ENCODE peak calls at places on chromosomes 11 and 22, in six cellular contexts. V is EH; D is left cardiac atrium; X is posterior cingulate gyrus; T is effector memory CD4-positive, alpha-beta T cell; J is Calu3. L is an unnamed sample.

GRCh38 chr22:19448076-19448607 is 631 bp upstream of the C22orf39 start:
- DNase-seq in V (peak; percentile 48), D (no peak), X (no peak), T (no peak), J (peak; percentile 19), L (peak; percentile 88)

GRCh38 chr11:65787649-65788622 is 1.1 kb downstream of the OVOL1 start:
- DNase-seq in V (no peak), D (no peak), X (peak; percentile 4), T (no peak), J (peak; percentile 33), L (peak; percentile 30)

GRCh38 chr11:96964661-96965060 is 574.8 kb downstream of the JRKL start:
- DNase-seq in V (no peak), D (no peak), X (no peak), T (no peak), J (no peak), L (no peak)

GRCh38 chr22:19986410-19987341 is 29.9 kb downstream of the ARVCF start:
- DNase-seq in V (peak; percentile 75), D (peak; percentile 85), X (peak; percentile 58), T (peak; percentile 52), J (peak; percentile 88), L (peak; percentile 93)

GRCh38 chr11:65553301-65554001 is 4.7 kb downstream of the LTBP3 start:
- DNase-seq in V (no peak), D (no peak), X (no peak), T (peak; percentile 69), J (no peak), L (no peak)

GRCh38 chr22:23370251-23370650 is 189.9 kb downstream of the BCR start:
- DNase-seq in V (no peak), D (no peak), X (no peak), T (no peak), J (no peak), L (no peak)

GRCh38 chr11:61689164-61689496 is 8.9 kb downstream of the DAGLA start:
- DNase-seq in V (no peak), D (no peak), X (no peak), T (no peak), J (no peak), L (no peak)

GRCh38 chr11:69475866-69476714 is 5.4 kb upstream of the LINC01488 start:
- DNase-seq in V (no peak), D (peak; percentile 15), X (no peak), T (no peak), J (no peak), L (no peak)

GRCh38 chr22:42972592-42973535 is 42.1 kb downstream of the PACSIN2 start:
- DNase-seq in V (no peak), D (no peak), X (no peak), T (no peak), J (no peak), L (no peak)

GRCh38 chr22:50734986-50735738 is 2.8 kb upstream of the ACR start:
- DNase-seq in V (no peak), D (peak; percentile 6), X (no peak), T (no peak), J (no peak), L (no peak)

GRCh38 chr22:17213976-17214375 is 5.3 kb downstream of the ADA2 start:
- DNase-seq in V (peak; percentile 20), D (peak; percentile 72), X (no peak), T (no peak), J (peak; percentile 22), L (peak; percentile 57)

GRCh38 chr11:43868852-43869567 is 11.6 kb upstream of the ALKBH3 start:
- DNase-seq in V (peak; percentile 82), D (no peak), X (no peak), T (no peak), J (no peak), L (peak; percentile 92)

GRCh38 chr11:104064016-104064630 is 27.7 kb downstream of the DDI1 start:
- DNase-seq in V (no peak), D (no peak), X (no peak), T (no peak), J (no peak), L (no peak)

GRCh38 chr11:14059491-14059890 is 97.0 kb downstream of the SPON1 start:
- DNase-seq in V (no peak), D (no peak), X (no peak), T (no peak), J (no peak), L (peak; percentile 55)

GRCh38 chr22:46879083-46879482 is 116.6 kb downstream of the TBC1D22A start:
- DNase-seq in V (no peak), D (no peak), X (no peak), T (no peak), J (no peak), L (no peak)

GRCh38 chr11:61609970-61610347 is 29.1 kb upstream of the SYT7 start:
- DNase-seq in V (no peak), D (no peak), X (no peak), T (no peak), J (no peak), L (peak; percentile 54)

GRCh38 chr22:32674925-32675825 is 126.3 kb upstream of the TIMP3 start:
- DNase-seq in V (no peak), D (no peak), X (no peak), T (no peak), J (no peak), L (peak; percentile 30)

GRCh38 chr22:47059701-47060161 is 297.3 kb downstream of the TBC1D22A start:
- DNase-seq in V (peak; percentile 16), D (no peak), X (no peak), T (no peak), J (no peak), L (no peak)

GRCh38 chr11:64900263-64900678 is 16.7 kb downstream of the ATG2A start:
- DNase-seq in V (no peak), D (no peak), X (no peak), T (peak; percentile 70), J (peak; percentile 78), L (no peak)

GRCh38 chr22:41216984-41217383 is 11.9 kb downstream of the L3MBTL2 start:
- DNase-seq in V (no peak), D (no peak), X (no peak), T (no peak), J (no peak), L (peak; percentile 32)

GRCh38 chr22:37752189-37753061 is 55.3 kb upstream of the GCAT start:
- DNase-seq in V (peak; percentile 99), D (peak; percentile 96), X (peak; percentile 51), T (no peak), J (peak; percentile 94), L (peak; percentile 95)

GRCh38 chr11:117265745-117266144 is 25.4 kb upstream of the BACE1-AS start:
- DNase-seq in V (no peak), D (no peak), X (no peak), T (no peak), J (no peak), L (no peak)